ENCODE peak calls at places on chromosomes 12 and 14, in ten cellular contexts. One of them, this sample, is unnamed.
A peak's percentile ranks its signal among the peaks of the same experiment; 100 is the strongest.

GRCh38 chr12:27703720-27704452 is 6.7 kb upstream of the MRPS35 start:
- DNase-seq in BJ: peak; percentile 61
- DNase-seq in neural crest cell: peak; percentile 78
- DNase-seq in heart right ventricle: no peak
- DNase-seq in lower leg skin: peak; percentile 91
- DNase-seq in AG09319: peak; percentile 93
- DNase-seq in CD8-positive, alpha-beta T cell: peak; percentile 49
- DNase-seq in right lobe of liver: peak; percentile 53
- DNase-seq in OCI-LY7: peak; percentile 77
- DNase-seq in endothelial cell of umbilical vein: peak; percentile 87
- DNase-seq in this sample: peak; percentile 26

GRCh38 chr14:61891251-61891650 is 129.0 kb downstream of the SNAPC1 start:
- DNase-seq in BJ: no peak
- DNase-seq in neural crest cell: no peak
- DNase-seq in heart right ventricle: no peak
- DNase-seq in lower leg skin: no peak
- DNase-seq in AG09319: no peak
- DNase-seq in CD8-positive, alpha-beta T cell: no peak
- DNase-seq in right lobe of liver: no peak
- DNase-seq in OCI-LY7: no peak
- DNase-seq in endothelial cell of umbilical vein: peak; percentile 14
- DNase-seq in this sample: no peak

GRCh38 chr12:17028348-17028747 is 422.4 kb upstream of the LMO3 start:
- DNase-seq in BJ: no peak
- DNase-seq in neural crest cell: no peak
- DNase-seq in heart right ventricle: no peak
- DNase-seq in lower leg skin: no peak
- DNase-seq in AG09319: no peak
- DNase-seq in CD8-positive, alpha-beta T cell: no peak
- DNase-seq in right lobe of liver: no peak
- DNase-seq in OCI-LY7: peak; percentile 6
- DNase-seq in endothelial cell of umbilical vein: no peak
- DNase-seq in this sample: no peak

GRCh38 chr12:124435806-124436345 is 131.5 kb downstream of the NCOR2 start:
- DNase-seq in BJ: no peak
- DNase-seq in neural crest cell: no peak
- DNase-seq in heart right ventricle: no peak
- DNase-seq in lower leg skin: no peak
- DNase-seq in AG09319: no peak
- DNase-seq in CD8-positive, alpha-beta T cell: no peak
- DNase-seq in right lobe of liver: no peak
- DNase-seq in OCI-LY7: no peak
- DNase-seq in endothelial cell of umbilical vein: no peak
- DNase-seq in this sample: no peak

GRCh38 chr12:55068416-55069010 is 48.7 kb downstream of the NEUROD4 start:
- DNase-seq in BJ: no peak
- DNase-seq in neural crest cell: peak; percentile 29
- DNase-seq in heart right ventricle: no peak
- DNase-seq in lower leg skin: no peak
- DNase-seq in AG09319: peak; percentile 11
- DNase-seq in CD8-positive, alpha-beta T cell: no peak
- DNase-seq in right lobe of liver: no peak
- DNase-seq in OCI-LY7: peak; percentile 71
- DNase-seq in endothelial cell of umbilical vein: peak; percentile 43
- DNase-seq in this sample: no peak

GRCh38 chr12:22684526-22685118 is 59.7 kb downstream of the ETNK1 start:
- DNase-seq in BJ: no peak
- DNase-seq in neural crest cell: no peak
- DNase-seq in heart right ventricle: no peak
- DNase-seq in lower leg skin: no peak
- DNase-seq in AG09319: peak; percentile 8
- DNase-seq in CD8-positive, alpha-beta T cell: no peak
- DNase-seq in right lobe of liver: no peak
- DNase-seq in OCI-LY7: peak; percentile 48
- DNase-seq in endothelial cell of umbilical vein: peak; percentile 71
- DNase-seq in this sample: no peak

GRCh38 chr12:110224379-110225304 is 56.4 kb upstream of the ATP2A2 start:
- DNase-seq in BJ: peak; percentile 74
- DNase-seq in neural crest cell: no peak
- DNase-seq in heart right ventricle: no peak
- DNase-seq in lower leg skin: no peak
- DNase-seq in AG09319: peak; percentile 79
- DNase-seq in CD8-positive, alpha-beta T cell: no peak
- DNase-seq in right lobe of liver: no peak
- DNase-seq in OCI-LY7: no peak
- DNase-seq in endothelial cell of umbilical vein: peak; percentile 85
- DNase-seq in this sample: no peak

GRCh38 chr12:116421785-116422538 is 137.2 kb upstream of the MAP1LC3B2 start:
- DNase-seq in BJ: no peak
- DNase-seq in neural crest cell: no peak
- DNase-seq in heart right ventricle: no peak
- DNase-seq in lower leg skin: no peak
- DNase-seq in AG09319: no peak
- DNase-seq in CD8-positive, alpha-beta T cell: no peak
- DNase-seq in right lobe of liver: no peak
- DNase-seq in OCI-LY7: no peak
- DNase-seq in endothelial cell of umbilical vein: no peak
- DNase-seq in this sample: no peak

GRCh38 chr12:810635-811415 is 58.4 kb downstream of the WNK1 start:
- DNase-seq in BJ: no peak
- DNase-seq in neural crest cell: no peak
- DNase-seq in heart right ventricle: no peak
- DNase-seq in lower leg skin: no peak
- DNase-seq in AG09319: no peak
- DNase-seq in CD8-positive, alpha-beta T cell: no peak
- DNase-seq in right lobe of liver: no peak
- DNase-seq in OCI-LY7: no peak
- DNase-seq in endothelial cell of umbilical vein: no peak
- DNase-seq in this sample: no peak

GRCh38 chr12:91094036-91094660 is 17.1 kb downstream of the LUM start:
- DNase-seq in BJ: no peak
- DNase-seq in neural crest cell: no peak
- DNase-seq in heart right ventricle: no peak
- DNase-seq in lower leg skin: no peak
- DNase-seq in AG09319: no peak
- DNase-seq in CD8-positive, alpha-beta T cell: no peak
- DNase-seq in right lobe of liver: no peak
- DNase-seq in OCI-LY7: no peak
- DNase-seq in endothelial cell of umbilical vein: peak; percentile 30
- DNase-seq in this sample: no peak

GRCh38 chr12:26010293-26010821 is 51.9 kb downstream of the RASSF8 start:
- DNase-seq in BJ: no peak
- DNase-seq in neural crest cell: no peak
- DNase-seq in heart right ventricle: no peak
- DNase-seq in lower leg skin: no peak
- DNase-seq in AG09319: no peak
- DNase-seq in CD8-positive, alpha-beta T cell: no peak
- DNase-seq in right lobe of liver: no peak
- DNase-seq in OCI-LY7: no peak
- DNase-seq in endothelial cell of umbilical vein: peak; percentile 43
- DNase-seq in this sample: no peak

GRCh38 chr12:45298721-45299120 is 82.8 kb downstream of the ANO6 start:
- DNase-seq in BJ: no peak
- DNase-seq in neural crest cell: no peak
- DNase-seq in heart right ventricle: no peak
- DNase-seq in lower leg skin: no peak
- DNase-seq in AG09319: no peak
- DNase-seq in CD8-positive, alpha-beta T cell: no peak
- DNase-seq in right lobe of liver: no peak
- DNase-seq in OCI-LY7: no peak
- DNase-seq in endothelial cell of umbilical vein: no peak
- DNase-seq in this sample: no peak

GRCh38 chr14:32508281-32508680 is 179.2 kb downstream of the AKAP6 start:
- DNase-seq in BJ: no peak
- DNase-seq in neural crest cell: no peak
- DNase-seq in heart right ventricle: no peak
- DNase-seq in lower leg skin: no peak
- DNase-seq in AG09319: no peak
- DNase-seq in CD8-positive, alpha-beta T cell: no peak
- DNase-seq in right lobe of liver: no peak
- DNase-seq in OCI-LY7: no peak
- DNase-seq in endothelial cell of umbilical vein: no peak
- DNase-seq in this sample: no peak

GRCh38 chr12:82413994-82414393 is 55.7 kb downstream of the METTL25 start:
- DNase-seq in BJ: no peak
- DNase-seq in neural crest cell: no peak
- DNase-seq in heart right ventricle: no peak
- DNase-seq in lower leg skin: no peak
- DNase-seq in AG09319: no peak
- DNase-seq in CD8-positive, alpha-beta T cell: no peak
- DNase-seq in right lobe of liver: no peak
- DNase-seq in OCI-LY7: no peak
- DNase-seq in endothelial cell of umbilical vein: peak; percentile 75
- DNase-seq in this sample: no peak

GRCh38 chr12:122402264-122402663 is 20.2 kb downstream of the CLIP1 start:
- DNase-seq in BJ: no peak
- DNase-seq in neural crest cell: no peak
- DNase-seq in heart right ventricle: no peak
- DNase-seq in lower leg skin: no peak
- DNase-seq in AG09319: no peak
- DNase-seq in CD8-positive, alpha-beta T cell: no peak
- DNase-seq in right lobe of liver: no peak
- DNase-seq in OCI-LY7: no peak
- DNase-seq in endothelial cell of umbilical vein: no peak
- DNase-seq in this sample: no peak

GRCh38 chr12:132478433-132478803 is 11.5 kb upstream of the FBRSL1 start:
- DNase-seq in BJ: no peak
- DNase-seq in neural crest cell: no peak
- DNase-seq in heart right ventricle: no peak
- DNase-seq in lower leg skin: no peak
- DNase-seq in AG09319: no peak
- DNase-seq in CD8-positive, alpha-beta T cell: no peak
- DNase-seq in right lobe of liver: peak; percentile 10
- DNase-seq in OCI-LY7: no peak
- DNase-seq in endothelial cell of umbilical vein: no peak
- DNase-seq in this sample: no peak

GRCh38 chr12:132479938-132480619 is 9.9 kb upstream of the FBRSL1 start:
- DNase-seq in BJ: no peak
- DNase-seq in neural crest cell: no peak
- DNase-seq in heart right ventricle: no peak
- DNase-seq in lower leg skin: no peak
- DNase-seq in AG09319: no peak
- DNase-seq in CD8-positive, alpha-beta T cell: no peak
- DNase-seq in right lobe of liver: peak; percentile 16
- DNase-seq in OCI-LY7: no peak
- DNase-seq in endothelial cell of umbilical vein: no peak
- DNase-seq in this sample: no peak

GRCh38 chr12:132479291-132479690 is 10.7 kb upstream of the FBRSL1 start:
- DNase-seq in BJ: no peak
- DNase-seq in neural crest cell: no peak
- DNase-seq in heart right ventricle: no peak
- DNase-seq in lower leg skin: no peak
- DNase-seq in AG09319: no peak
- DNase-seq in CD8-positive, alpha-beta T cell: no peak
- DNase-seq in right lobe of liver: peak; percentile 10
- DNase-seq in OCI-LY7: no peak
- DNase-seq in endothelial cell of umbilical vein: no peak
- DNase-seq in this sample: no peak

GRCh38 chr12:132477703-132478432 is 12.1 kb upstream of the FBRSL1 start:
- DNase-seq in BJ: no peak
- DNase-seq in neural crest cell: no peak
- DNase-seq in heart right ventricle: no peak
- DNase-seq in lower leg skin: no peak
- DNase-seq in AG09319: no peak
- DNase-seq in CD8-positive, alpha-beta T cell: no peak
- DNase-seq in right lobe of liver: peak; percentile 5
- DNase-seq in OCI-LY7: no peak
- DNase-seq in endothelial cell of umbilical vein: no peak
- DNase-seq in this sample: no peak

GRCh38 chr12:132478845-132479244 is 11.1 kb upstream of the FBRSL1 start:
- DNase-seq in BJ: no peak
- DNase-seq in neural crest cell: no peak
- DNase-seq in heart right ventricle: no peak
- DNase-seq in lower leg skin: no peak
- DNase-seq in AG09319: no peak
- DNase-seq in CD8-positive, alpha-beta T cell: no peak
- DNase-seq in right lobe of liver: no peak
- DNase-seq in OCI-LY7: no peak
- DNase-seq in endothelial cell of umbilical vein: no peak
- DNase-seq in this sample: no peak
- TF ChIP-seq CTCF in BJ: peak; percentile 14
- TF ChIP-seq CTCF in neural crest cell: peak; percentile 15
- TF ChIP-seq CTCF in heart right ventricle: no peak
- TF ChIP-seq CTCF in lower leg skin: no peak
- TF ChIP-seq CTCF in AG09319: no peak
- TF ChIP-seq CTCF in CD8-positive, alpha-beta T cell: no peak
- TF ChIP-seq CTCF in right lobe of liver: no peak
- TF ChIP-seq CTCF in OCI-LY7: peak; percentile 27
- TF ChIP-seq CTCF in endothelial cell of umbilical vein: no peak
- TF ChIP-seq CTCF in this sample: no peak

DNA sequence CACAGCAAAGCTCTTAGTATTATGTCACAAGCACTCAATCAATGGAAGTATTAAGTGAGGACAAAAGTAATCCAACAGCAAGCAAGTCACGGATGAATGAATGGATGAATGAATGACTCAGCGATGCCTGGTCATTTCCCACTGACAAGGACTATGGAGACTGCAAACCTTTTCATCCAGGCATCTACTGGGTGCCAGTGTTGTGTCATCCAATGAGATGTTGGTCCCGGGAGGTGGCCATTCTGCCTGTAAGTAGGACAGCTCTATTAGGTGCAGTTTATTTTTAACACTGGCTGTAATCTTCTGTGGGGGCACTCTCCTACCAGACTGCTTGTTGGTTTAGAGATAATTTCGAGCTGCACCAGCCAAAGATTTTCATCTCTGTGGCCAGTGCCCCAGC is 39.4 kb downstream of the STAB2 start:
- DNase-seq in BJ: no peak
- DNase-seq in neural crest cell: no peak
- DNase-seq in heart right ventricle: peak; percentile 43
- DNase-seq in lower leg skin: no peak
- DNase-seq in AG09319: peak; percentile 10
- DNase-seq in CD8-positive, alpha-beta T cell: no peak
- DNase-seq in right lobe of liver: peak; percentile 42
- DNase-seq in OCI-LY7: no peak
- DNase-seq in endothelial cell of umbilical vein: peak; percentile 66
- DNase-seq in this sample: no peak
- TF ChIP-seq CTCF in BJ: no peak
- TF ChIP-seq CTCF in neural crest cell: peak; percentile 43
- TF ChIP-seq CTCF in heart right ventricle: peak; percentile 55
- TF ChIP-seq CTCF in lower leg skin: no peak
- TF ChIP-seq CTCF in AG09319: peak; percentile 31
- TF ChIP-seq CTCF in CD8-positive, alpha-beta T cell: no peak
- TF ChIP-seq CTCF in right lobe of liver: peak; percentile 44
- TF ChIP-seq CTCF in OCI-LY7: no peak
- TF ChIP-seq CTCF in endothelial cell of umbilical vein: no peak
- TF ChIP-seq CTCF in this sample: no peak

GRCh38 chr14:35140718-35141581 is 18.6 kb downstream of the PRORP start:
- DNase-seq in BJ: no peak
- DNase-seq in neural crest cell: no peak
- DNase-seq in heart right ventricle: no peak
- DNase-seq in lower leg skin: no peak
- DNase-seq in AG09319: no peak
- DNase-seq in CD8-positive, alpha-beta T cell: no peak
- DNase-seq in right lobe of liver: no peak
- DNase-seq in OCI-LY7: peak; percentile 59
- DNase-seq in endothelial cell of umbilical vein: peak; percentile 51
- DNase-seq in this sample: no peak
- TF ChIP-seq CTCF in BJ: no peak
- TF ChIP-seq CTCF in neural crest cell: no peak
- TF ChIP-seq CTCF in heart right ventricle: peak; percentile 59
- TF ChIP-seq CTCF in lower leg skin: no peak
- TF ChIP-seq CTCF in AG09319: peak; percentile 21
- TF ChIP-seq CTCF in CD8-positive, alpha-beta T cell: peak; percentile 83
- TF ChIP-seq CTCF in right lobe of liver: peak; percentile 55
- TF ChIP-seq CTCF in OCI-LY7: peak; percentile 88
- TF ChIP-seq CTCF in endothelial cell of umbilical vein: no peak
- TF ChIP-seq CTCF in this sample: peak; percentile 76

GRCh38 chr12:52975820-52976573 is 27.1 kb downstream of the KRT18 start:
- DNase-seq in BJ: no peak
- DNase-seq in neural crest cell: no peak
- DNase-seq in heart right ventricle: peak; percentile 37
- DNase-seq in lower leg skin: no peak
- DNase-seq in AG09319: no peak
- DNase-seq in CD8-positive, alpha-beta T cell: no peak
- DNase-seq in right lobe of liver: peak; percentile 60
- DNase-seq in OCI-LY7: no peak
- DNase-seq in endothelial cell of umbilical vein: peak; percentile 40
- DNase-seq in this sample: no peak
- TF ChIP-seq CTCF in BJ: no peak
- TF ChIP-seq CTCF in neural crest cell: no peak
- TF ChIP-seq CTCF in heart right ventricle: no peak
- TF ChIP-seq CTCF in lower leg skin: no peak
- TF ChIP-seq CTCF in AG09319: no peak
- TF ChIP-seq CTCF in CD8-positive, alpha-beta T cell: no peak
- TF ChIP-seq CTCF in right lobe of liver: peak; percentile 22
- TF ChIP-seq CTCF in OCI-LY7: no peak
- TF ChIP-seq CTCF in endothelial cell of umbilical vein: peak; percentile 27
- TF ChIP-seq CTCF in this sample: no peak

This sample was measured in natural killer cell.